ENCODE peak calls at places on chromosomes 6 and 20, in five cellular contexts. One of them, this sample, is unnamed.

GRCh38 chr6:33682341-33682740 is 29.2 kb downstream of the UQCC2 start:
- DNase-seq in natural killer cell: no peak
- DNase-seq in AG20443: no peak
- DNase-seq in activated naive CD8-positive, alpha-beta T cell treated with anti-CD3 and anti-CD28 coated beads for 36 hours: no peak
- DNase-seq in effector memory CD8-positive, alpha-beta T cell: no peak
- DNase-seq in this sample: no peak

GRCh38 chr6:170128346-170128745 is 162.5 kb downstream of the DLL1 start:
- DNase-seq in natural killer cell: no peak
- DNase-seq in AG20443: no peak
- DNase-seq in activated naive CD8-positive, alpha-beta T cell treated with anti-CD3 and anti-CD28 coated beads for 36 hours: no peak
- DNase-seq in effector memory CD8-positive, alpha-beta T cell: no peak
- DNase-seq in this sample: peak; percentile 48

GRCh38 chr6:70806086-70806485 is 138.4 kb downstream of the SMAP1 start:
- DNase-seq in AG20443: no peak
- DNase-seq in effector memory CD8-positive, alpha-beta T cell: no peak
- DNase-seq in activated naive CD8-positive, alpha-beta T cell treated with anti-CD3 and anti-CD28 coated beads for 36 hours: no peak
- DNase-seq in natural killer cell: no peak
- DNase-seq in this sample: no peak

GRCh38 chr20:22619806-22620205 is 35.4 kb upstream of the FOXA2 start:
- DNase-seq in effector memory CD8-positive, alpha-beta T cell: no peak
- DNase-seq in activated naive CD8-positive, alpha-beta T cell treated with anti-CD3 and anti-CD28 coated beads for 36 hours: no peak
- DNase-seq in natural killer cell: no peak
- DNase-seq in AG20443: no peak
- DNase-seq in this sample: no peak

GRCh38 chr20:62388839-62389600 is 2.1 kb downstream of the RPS21 start:
- DNase-seq in effector memory CD8-positive, alpha-beta T cell: no peak
- DNase-seq in AG20443: no peak
- DNase-seq in natural killer cell: no peak
- DNase-seq in activated naive CD8-positive, alpha-beta T cell treated with anti-CD3 and anti-CD28 coated beads for 36 hours: no peak
- DNase-seq in this sample: no peak

GRCh38 chr6:24636681-24637080 is 9.3 kb downstream of the KIAA0319 start:
- DNase-seq in activated naive CD8-positive, alpha-beta T cell treated with anti-CD3 and anti-CD28 coated beads for 36 hours: no peak
- DNase-seq in AG20443: no peak
- DNase-seq in effector memory CD8-positive, alpha-beta T cell: no peak
- DNase-seq in natural killer cell: no peak
- DNase-seq in this sample: no peak

GRCh38 chr6:45728674-45729073 is 287.0 kb downstream of the CLIC5 start:
- DNase-seq in natural killer cell: no peak
- DNase-seq in effector memory CD8-positive, alpha-beta T cell: no peak
- DNase-seq in activated naive CD8-positive, alpha-beta T cell treated with anti-CD3 and anti-CD28 coated beads for 36 hours: no peak
- DNase-seq in AG20443: peak; percentile 32
- DNase-seq in this sample: no peak

GRCh38 chr6:6453186-6453585 is 132.7 kb upstream of the F13A1 start:
- DNase-seq in natural killer cell: no peak
- DNase-seq in effector memory CD8-positive, alpha-beta T cell: no peak
- DNase-seq in activated naive CD8-positive, alpha-beta T cell treated with anti-CD3 and anti-CD28 coated beads for 36 hours: no peak
- DNase-seq in AG20443: no peak
- DNase-seq in this sample: no peak

GRCh38 chr6:136959471-136959891 is 37.4 kb downstream of the SLC35D3 start:
- DNase-seq in activated naive CD8-positive, alpha-beta T cell treated with anti-CD3 and anti-CD28 coated beads for 36 hours: no peak
- DNase-seq in AG20443: no peak
- DNase-seq in natural killer cell: no peak
- DNase-seq in effector memory CD8-positive, alpha-beta T cell: no peak
- DNase-seq in this sample: no peak

GRCh38 chr20:8094845-8095244 is 37.2 kb upstream of the PLCB1 start:
- DNase-seq in AG20443: peak; percentile 13
- DNase-seq in effector memory CD8-positive, alpha-beta T cell: no peak
- DNase-seq in natural killer cell: no peak
- DNase-seq in activated naive CD8-positive, alpha-beta T cell treated with anti-CD3 and anti-CD28 coated beads for 36 hours: no peak
- DNase-seq in this sample: no peak

GRCh38 chr6:30752164-30752927 is 8.0 kb upstream of the IER3 start:
- DNase-seq in activated naive CD8-positive, alpha-beta T cell treated with anti-CD3 and anti-CD28 coated beads for 36 hours: no peak
- DNase-seq in AG20443: peak; percentile 90
- DNase-seq in effector memory CD8-positive, alpha-beta T cell: no peak
- DNase-seq in natural killer cell: no peak
- DNase-seq in this sample: no peak

GRCh38 chr6:27470023-27470422 is 2.9 kb downstream of the ZNF184 start:
- DNase-seq in effector memory CD8-positive, alpha-beta T cell: no peak
- DNase-seq in natural killer cell: no peak
- DNase-seq in AG20443: no peak
- DNase-seq in activated naive CD8-positive, alpha-beta T cell treated with anti-CD3 and anti-CD28 coated beads for 36 hours: no peak
- DNase-seq in this sample: no peak

GRCh38 chr6:99790679-99791078 is 184.0 kb downstream of the PRDM13 start:
- DNase-seq in effector memory CD8-positive, alpha-beta T cell: no peak
- DNase-seq in natural killer cell: no peak
- DNase-seq in activated naive CD8-positive, alpha-beta T cell treated with anti-CD3 and anti-CD28 coated beads for 36 hours: no peak
- DNase-seq in AG20443: no peak
- DNase-seq in this sample: no peak

GRCh38 chr6:105859441-105859840 is 226.7 kb upstream of the PRDM1 start:
- DNase-seq in effector memory CD8-positive, alpha-beta T cell: no peak
- DNase-seq in natural killer cell: no peak
- DNase-seq in activated naive CD8-positive, alpha-beta T cell treated with anti-CD3 and anti-CD28 coated beads for 36 hours: no peak
- DNase-seq in AG20443: no peak
- DNase-seq in this sample: no peak

GRCh38 chr6:111418971-111419693 is 63.9 kb downstream of the REV3L start:
- DNase-seq in AG20443: peak; percentile 17
- DNase-seq in natural killer cell: no peak
- DNase-seq in effector memory CD8-positive, alpha-beta T cell: no peak
- DNase-seq in activated naive CD8-positive, alpha-beta T cell treated with anti-CD3 and anti-CD28 coated beads for 36 hours: no peak
- DNase-seq in this sample: no peak

GRCh38 chr6:113591896-113592827 is 265.0 kb upstream of the MARCKS start:
- DNase-seq in effector memory CD8-positive, alpha-beta T cell: no peak
- DNase-seq in natural killer cell: no peak
- DNase-seq in AG20443: no peak
- DNase-seq in activated naive CD8-positive, alpha-beta T cell treated with anti-CD3 and anti-CD28 coated beads for 36 hours: no peak
- DNase-seq in this sample: no peak

GRCh38 chr20:63659370-63659769 is 1.3 kb downstream of the RTEL1 start:
- DNase-seq in activated naive CD8-positive, alpha-beta T cell treated with anti-CD3 and anti-CD28 coated beads for 36 hours: no peak
- DNase-seq in effector memory CD8-positive, alpha-beta T cell: no peak
- DNase-seq in natural killer cell: no peak
- DNase-seq in AG20443: no peak
- DNase-seq in this sample: no peak

GRCh38 chr6:148624025-148624424 is 122.8 kb upstream of the UST start:
- DNase-seq in activated naive CD8-positive, alpha-beta T cell treated with anti-CD3 and anti-CD28 coated beads for 36 hours: no peak
- DNase-seq in effector memory CD8-positive, alpha-beta T cell: no peak
- DNase-seq in AG20443: no peak
- DNase-seq in natural killer cell: no peak
- DNase-seq in this sample: no peak

GRCh38 chr20:36399147-36399968 is 93.2 kb downstream of the DLGAP4 start:
- DNase-seq in AG20443: peak; percentile 45
- DNase-seq in activated naive CD8-positive, alpha-beta T cell treated with anti-CD3 and anti-CD28 coated beads for 36 hours: peak; percentile 29
- DNase-seq in natural killer cell: no peak
- DNase-seq in effector memory CD8-positive, alpha-beta T cell: peak; percentile 14
- DNase-seq in this sample: no peak

GRCh38 chr6:26216886-26217713 is 129.9 kb downstream of the HFE start:
- DNase-seq in activated naive CD8-positive, alpha-beta T cell treated with anti-CD3 and anti-CD28 coated beads for 36 hours: peak; percentile 85
- DNase-seq in natural killer cell: peak; percentile 79
- DNase-seq in effector memory CD8-positive, alpha-beta T cell: peak; percentile 68
- DNase-seq in AG20443: peak; percentile 61
- DNase-seq in this sample: no peak

GRCh38 chr20:48725589-48725991 is 102.2 kb downstream of the PREX1 start:
- DNase-seq in natural killer cell: no peak
- DNase-seq in activated naive CD8-positive, alpha-beta T cell treated with anti-CD3 and anti-CD28 coated beads for 36 hours: no peak
- DNase-seq in AG20443: no peak
- DNase-seq in effector memory CD8-positive, alpha-beta T cell: no peak
- DNase-seq in this sample: no peak

GRCh38 chr20:7463290-7463689 is 477.0 kb downstream of the HAO1 start:
- DNase-seq in effector memory CD8-positive, alpha-beta T cell: no peak
- DNase-seq in AG20443: no peak
- DNase-seq in natural killer cell: no peak
- DNase-seq in activated naive CD8-positive, alpha-beta T cell treated with anti-CD3 and anti-CD28 coated beads for 36 hours: no peak
- DNase-seq in this sample: no peak

GRCh38 chr6:25628471-25629201 is 23.4 kb upstream of the SCGN start:
- DNase-seq in AG20443: no peak
- DNase-seq in activated naive CD8-positive, alpha-beta T cell treated with anti-CD3 and anti-CD28 coated beads for 36 hours: no peak
- DNase-seq in natural killer cell: no peak
- DNase-seq in effector memory CD8-positive, alpha-beta T cell: no peak
- DNase-seq in this sample: no peak

GRCh38 chr6:33431880-33432541 is 12.1 kb downstream of the SYNGAP1 start:
- DNase-seq in AG20443: peak; percentile 4
- DNase-seq in activated naive CD8-positive, alpha-beta T cell treated with anti-CD3 and anti-CD28 coated beads for 36 hours: peak; percentile 29
- DNase-seq in effector memory CD8-positive, alpha-beta T cell: no peak
- DNase-seq in natural killer cell: no peak
- DNase-seq in this sample: no peak

GRCh38 chr6:36129889-36130671 is at the start of gene MAPK13:
- DNase-seq in activated naive CD8-positive, alpha-beta T cell treated with anti-CD3 and anti-CD28 coated beads for 36 hours: peak; percentile 56
- DNase-seq in AG20443: peak; percentile 30
- DNase-seq in natural killer cell: no peak
- DNase-seq in effector memory CD8-positive, alpha-beta T cell: no peak
- DNase-seq in this sample: no peak

GRCh38 chr6:100427452-100427851 is 37.3 kb downstream of the SIM1 start:
- DNase-seq in natural killer cell: no peak
- DNase-seq in AG20443: no peak
- DNase-seq in activated naive CD8-positive, alpha-beta T cell treated with anti-CD3 and anti-CD28 coated beads for 36 hours: no peak
- DNase-seq in effector memory CD8-positive, alpha-beta T cell: no peak
- DNase-seq in this sample: no peak

GRCh38 chr6:25295651-25296050 is 16.5 kb downstream of the CARMIL1 start:
- DNase-seq in natural killer cell: no peak
- DNase-seq in AG20443: peak; percentile 49
- DNase-seq in activated naive CD8-positive, alpha-beta T cell treated with anti-CD3 and anti-CD28 coated beads for 36 hours: no peak
- DNase-seq in effector memory CD8-positive, alpha-beta T cell: no peak
- DNase-seq in this sample: no peak

GRCh38 chr20:44613575-44613974 is 31.2 kb downstream of the PKIG start:
- DNase-seq in activated naive CD8-positive, alpha-beta T cell treated with anti-CD3 and anti-CD28 coated beads for 36 hours: no peak
- DNase-seq in natural killer cell: no peak
- DNase-seq in effector memory CD8-positive, alpha-beta T cell: no peak
- DNase-seq in AG20443: no peak
- DNase-seq in this sample: no peak

GRCh38 chr6:85285934-85286333 is 163.9 kb upstream of the NT5E start:
- DNase-seq in AG20443: no peak
- DNase-seq in natural killer cell: no peak
- DNase-seq in effector memory CD8-positive, alpha-beta T cell: no peak
- DNase-seq in activated naive CD8-positive, alpha-beta T cell treated with anti-CD3 and anti-CD28 coated beads for 36 hours: no peak
- DNase-seq in this sample: no peak

GRCh38 chr20:48667889-48668413 is 159.8 kb downstream of the PREX1 start:
- DNase-seq in activated naive CD8-positive, alpha-beta T cell treated with anti-CD3 and anti-CD28 coated beads for 36 hours: no peak
- DNase-seq in effector memory CD8-positive, alpha-beta T cell: no peak
- DNase-seq in natural killer cell: no peak
- DNase-seq in AG20443: no peak
- DNase-seq in this sample: no peak